ENCODE peak calls at places on chromosomes 13 and 19, in seven cellular contexts. One of them, this sample, is unnamed.

GRCh38 chr19:21571316-21571715 is 65.9 kb downstream of the ZNF429 start:
- DNase-seq in central memory CD8-positive, alpha-beta T cell: no peak
- DNase-seq in fibroblast of the aortic adventitia: no peak
- DNase-seq in choroid plexus epithelial cell: no peak
- DNase-seq in stimulated activated CD4-positive, alpha-beta T cell treated with anti-CD3 and anti-CD28 coated beads, Interleukin-1b, Interleukin-23, amount 100 ng/mL, for 48 hours: no peak
- DNase-seq in NCI-H1105 treated with DMSO at 0.1 percent for 48 hours: no peak
- DNase-seq in naive B cell: no peak
- DNase-seq in this sample: no peak

GRCh38 chr19:24086974-24087595 is at the start of gene ZNF254:
- DNase-seq in central memory CD8-positive, alpha-beta T cell: peak
- DNase-seq in fibroblast of the aortic adventitia: peak
- DNase-seq in choroid plexus epithelial cell: peak
- DNase-seq in stimulated activated CD4-positive, alpha-beta T cell treated with anti-CD3 and anti-CD28 coated beads, Interleukin-1b, Interleukin-23, amount 100 ng/mL, for 48 hours: peak
- DNase-seq in NCI-H1105 treated with DMSO at 0.1 percent for 48 hours: peak
- DNase-seq in naive B cell: peak
- DNase-seq in this sample: peak

GRCh38 chr19:33440241-33440640 is 66.7 kb downstream of the CEBPG start:
- DNase-seq in central memory CD8-positive, alpha-beta T cell: no peak
- DNase-seq in fibroblast of the aortic adventitia: no peak
- DNase-seq in choroid plexus epithelial cell: no peak
- DNase-seq in stimulated activated CD4-positive, alpha-beta T cell treated with anti-CD3 and anti-CD28 coated beads, Interleukin-1b, Interleukin-23, amount 100 ng/mL, for 48 hours: no peak
- DNase-seq in NCI-H1105 treated with DMSO at 0.1 percent for 48 hours: no peak
- DNase-seq in naive B cell: no peak
- DNase-seq in this sample: no peak

GRCh38 chr13:51832471-51833152 is 12.4 kb downstream of the TMEM272 start:
- DNase-seq in central memory CD8-positive, alpha-beta T cell: no peak
- DNase-seq in fibroblast of the aortic adventitia: peak
- DNase-seq in choroid plexus epithelial cell: peak
- DNase-seq in stimulated activated CD4-positive, alpha-beta T cell treated with anti-CD3 and anti-CD28 coated beads, Interleukin-1b, Interleukin-23, amount 100 ng/mL, for 48 hours: peak
- DNase-seq in NCI-H1105 treated with DMSO at 0.1 percent for 48 hours: no peak
- DNase-seq in naive B cell: peak
- DNase-seq in this sample: no peak

GRCh38 chr13:102873653-102874052 is 27.8 kb downstream of the ERCC5 start:
- DNase-seq in central memory CD8-positive, alpha-beta T cell: no peak
- DNase-seq in fibroblast of the aortic adventitia: no peak
- DNase-seq in choroid plexus epithelial cell: peak
- DNase-seq in stimulated activated CD4-positive, alpha-beta T cell treated with anti-CD3 and anti-CD28 coated beads, Interleukin-1b, Interleukin-23, amount 100 ng/mL, for 48 hours: no peak
- DNase-seq in NCI-H1105 treated with DMSO at 0.1 percent for 48 hours: no peak
- DNase-seq in naive B cell: no peak
- DNase-seq in this sample: no peak

GRCh38 chr13:45928843-45929242 is 77.3 kb upstream of the SIAH3 start:
- DNase-seq in central memory CD8-positive, alpha-beta T cell: no peak
- DNase-seq in fibroblast of the aortic adventitia: peak
- DNase-seq in choroid plexus epithelial cell: peak
- DNase-seq in stimulated activated CD4-positive, alpha-beta T cell treated with anti-CD3 and anti-CD28 coated beads, Interleukin-1b, Interleukin-23, amount 100 ng/mL, for 48 hours: no peak
- DNase-seq in NCI-H1105 treated with DMSO at 0.1 percent for 48 hours: peak
- DNase-seq in naive B cell: no peak
- DNase-seq in this sample: no peak

GRCh38 chr13:39263033-39263432 is 224.8 kb downstream of the NHLRC3 start:
- DNase-seq in central memory CD8-positive, alpha-beta T cell: no peak
- DNase-seq in fibroblast of the aortic adventitia: peak
- DNase-seq in choroid plexus epithelial cell: peak
- DNase-seq in stimulated activated CD4-positive, alpha-beta T cell treated with anti-CD3 and anti-CD28 coated beads, Interleukin-1b, Interleukin-23, amount 100 ng/mL, for 48 hours: peak
- DNase-seq in NCI-H1105 treated with DMSO at 0.1 percent for 48 hours: peak
- DNase-seq in naive B cell: no peak
- DNase-seq in this sample: no peak

GRCh38 chr13:20977394-20977793 is 74.8 kb upstream of the XPO4 start:
- DNase-seq in central memory CD8-positive, alpha-beta T cell: no peak
- DNase-seq in fibroblast of the aortic adventitia: no peak
- DNase-seq in choroid plexus epithelial cell: no peak
- DNase-seq in stimulated activated CD4-positive, alpha-beta T cell treated with anti-CD3 and anti-CD28 coated beads, Interleukin-1b, Interleukin-23, amount 100 ng/mL, for 48 hours: no peak
- DNase-seq in NCI-H1105 treated with DMSO at 0.1 percent for 48 hours: no peak
- DNase-seq in naive B cell: no peak
- DNase-seq in this sample: no peak

GRCh38 chr19:17751103-17751911 is at the start of gene FCHO1:
- DNase-seq in central memory CD8-positive, alpha-beta T cell: peak
- DNase-seq in fibroblast of the aortic adventitia: no peak
- DNase-seq in choroid plexus epithelial cell: no peak
- DNase-seq in stimulated activated CD4-positive, alpha-beta T cell treated with anti-CD3 and anti-CD28 coated beads, Interleukin-1b, Interleukin-23, amount 100 ng/mL, for 48 hours: peak
- DNase-seq in NCI-H1105 treated with DMSO at 0.1 percent for 48 hours: no peak
- DNase-seq in naive B cell: peak
- DNase-seq in this sample: no peak

GRCh38 chr19:2529473-2529918 is 53.6 kb downstream of the GADD45B start:
- DNase-seq in central memory CD8-positive, alpha-beta T cell: no peak
- DNase-seq in fibroblast of the aortic adventitia: peak
- DNase-seq in choroid plexus epithelial cell: peak
- DNase-seq in stimulated activated CD4-positive, alpha-beta T cell treated with anti-CD3 and anti-CD28 coated beads, Interleukin-1b, Interleukin-23, amount 100 ng/mL, for 48 hours: no peak
- DNase-seq in NCI-H1105 treated with DMSO at 0.1 percent for 48 hours: no peak
- DNase-seq in naive B cell: no peak
- DNase-seq in this sample: no peak

GRCh38 chr19:11853358-11853757 is 4.8 kb downstream of the ZNF439 start:
- DNase-seq in central memory CD8-positive, alpha-beta T cell: no peak
- DNase-seq in fibroblast of the aortic adventitia: no peak
- DNase-seq in choroid plexus epithelial cell: no peak
- DNase-seq in stimulated activated CD4-positive, alpha-beta T cell treated with anti-CD3 and anti-CD28 coated beads, Interleukin-1b, Interleukin-23, amount 100 ng/mL, for 48 hours: no peak
- DNase-seq in NCI-H1105 treated with DMSO at 0.1 percent for 48 hours: no peak
- DNase-seq in naive B cell: no peak
- DNase-seq in this sample: no peak

GRCh38 chr19:31667106-31667505 is 317.9 kb upstream of the TSHZ3 start:
- DNase-seq in central memory CD8-positive, alpha-beta T cell: no peak
- DNase-seq in fibroblast of the aortic adventitia: no peak
- DNase-seq in choroid plexus epithelial cell: no peak
- DNase-seq in stimulated activated CD4-positive, alpha-beta T cell treated with anti-CD3 and anti-CD28 coated beads, Interleukin-1b, Interleukin-23, amount 100 ng/mL, for 48 hours: no peak
- DNase-seq in NCI-H1105 treated with DMSO at 0.1 percent for 48 hours: no peak
- DNase-seq in naive B cell: no peak
- DNase-seq in this sample: no peak

GRCh38 chr13:108086678-108087077 is 128.7 kb downstream of the LIG4 start:
- DNase-seq in central memory CD8-positive, alpha-beta T cell: no peak
- DNase-seq in fibroblast of the aortic adventitia: no peak
- DNase-seq in choroid plexus epithelial cell: peak
- DNase-seq in stimulated activated CD4-positive, alpha-beta T cell treated with anti-CD3 and anti-CD28 coated beads, Interleukin-1b, Interleukin-23, amount 100 ng/mL, for 48 hours: no peak
- DNase-seq in NCI-H1105 treated with DMSO at 0.1 percent for 48 hours: no peak
- DNase-seq in naive B cell: no peak
- DNase-seq in this sample: no peak